ENCODE peak calls at places on chromosomes 2 and 18, in five cellular contexts. L is HepG2, I is A549, P is endothelial cell of umbilical vein, U is WTC11. S is an unnamed sample.
A peak's percentile ranks its signal among the peaks of the same experiment; 100 is the strongest.

GRCh38 chr2:120228503-120228902 is 5.3 kb upstream of the TMEM185B start:
- DNase-seq in P (no peak), L (no peak), I (no peak), U (no peak), S (no peak)

GRCh38 chr18:22485808-22486244 is 68.1 kb upstream of the CTAGE1 start:
- DNase-seq in I (no peak), P (no peak), L (no peak), U (no peak), S (no peak)

GRCh38 chr2:26606847-26607190 is 34.3 kb downstream of the CIB4 start:
- DNase-seq in U (no peak), L (no peak), I (no peak), P (no peak), S (no peak)

GRCh38 chr18:46243095-46243494 is 138.9 kb downstream of the HAUS1 start:
- DNase-seq in P (no peak), U (no peak), L (no peak), I (no peak), S (no peak)

GRCh38 chr2:10688921-10689807 is 611 bp downstream of the NOL10 start:
- DNase-seq in U (no peak), P (peak; percentile 28), L (no peak), I (peak; percentile 20), S (no peak)

GRCh38 chr2:23900133-23900926 is 26.6 kb downstream of the ATAD2B start:
- DNase-seq in P (no peak), L (no peak), U (no peak), I (peak; percentile 31), S (no peak)

GRCh38 chr2:64609229-64609994 is 44.3 kb downstream of the SERTAD2 start:
- DNase-seq in L (no peak), U (peak; percentile 70), I (peak; percentile 88), P (peak; percentile 31), S (no peak)

GRCh38 chr2:218285604-218286003 is 6.7 kb downstream of the TMBIM1 start:
- DNase-seq in P (no peak), L (no peak), U (no peak), I (no peak), S (no peak)

GRCh38 chr2:240131941-240132650 is 4.0 kb downstream of the COPS9 start:
- DNase-seq in P (no peak), I (no peak), L (no peak), U (peak; percentile 48), S (no peak)

GRCh38 chr2:150531626-150532419 is 44.4 kb upstream of the RND3 start:
- DNase-seq in U (no peak), I (no peak), P (no peak), L (no peak), S (no peak)

GRCh38 chr2:67923696-67924095 is 139.1 kb downstream of the C1D start:
- DNase-seq in U (no peak), I (no peak), L (no peak), P (peak; percentile 30), S (no peak)

DNA sequence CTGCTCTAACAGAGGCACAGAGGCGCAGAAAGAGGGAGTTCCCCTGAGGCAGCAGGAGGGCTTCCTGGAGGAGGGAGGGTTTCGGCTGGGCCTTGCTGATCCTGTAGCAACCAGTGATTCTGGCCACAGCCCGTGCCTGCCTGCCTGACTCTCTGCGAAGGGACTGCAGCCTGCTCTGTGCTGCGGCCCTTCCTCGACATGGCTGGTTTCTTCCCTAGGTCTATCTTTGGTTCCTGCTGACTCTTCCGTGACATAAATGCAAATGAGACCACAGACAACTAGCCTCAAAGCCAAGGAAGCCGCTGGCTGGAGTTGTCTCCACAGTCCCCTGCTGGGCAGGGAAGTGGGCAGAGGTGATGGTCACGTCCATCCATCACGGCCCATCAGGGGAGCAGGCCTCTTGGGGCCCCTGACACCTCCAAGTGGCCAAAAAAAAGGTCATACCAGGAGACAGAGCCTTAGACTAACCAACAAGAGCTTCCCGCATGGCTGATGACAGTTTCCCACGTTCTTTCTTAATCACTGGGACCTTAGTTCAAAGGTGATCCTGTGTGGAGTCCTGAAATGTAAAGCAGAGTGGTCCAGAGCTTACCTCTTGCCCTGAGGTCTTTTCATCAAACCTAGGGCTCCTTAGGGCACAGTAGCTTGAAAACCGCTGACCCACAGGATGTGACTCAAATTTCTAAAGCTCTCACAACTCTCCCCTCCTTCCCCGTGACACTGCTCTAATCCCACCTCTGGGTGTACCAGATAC is 55.3 kb downstream of the HS1BP3 start:
- DNase-seq in I (no peak), P (peak; percentile 65), L (peak; percentile 66), U (peak; percentile 23), S (no peak)
- TF ChIP-seq JUN in I (no peak), P (no peak), L (no peak), U (no peak), S (no peak)

DNA sequence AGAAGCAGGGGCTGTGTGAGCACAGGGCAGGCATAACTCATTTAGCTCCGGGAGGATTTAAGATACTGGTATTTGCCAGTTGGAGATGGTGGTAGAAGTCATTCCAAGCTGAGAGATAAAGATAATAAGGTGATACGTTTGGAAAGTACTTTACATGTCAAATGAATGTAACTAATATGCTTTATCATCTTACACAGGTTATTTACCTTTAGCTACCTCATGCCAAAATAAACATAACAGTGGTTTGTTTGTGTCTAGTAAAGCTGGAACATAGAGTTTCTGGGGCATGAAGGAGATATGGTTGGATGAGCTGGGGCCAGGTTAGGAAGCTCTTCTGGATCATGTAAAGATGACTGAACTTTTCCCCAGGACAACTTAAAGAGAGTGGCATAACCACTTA is 126.9 kb upstream of the PIK3C3 start:
- DNase-seq in P (no peak), L (no peak), I (no peak), U (no peak), S (no peak)
- TF ChIP-seq JUN in P (no peak), L (no peak), I (no peak), U (no peak), S (no peak)

GRCh38 chr2:209593930-209594329 is 170.1 kb downstream of the MAP2 start:
- DNase-seq in L (no peak), U (no peak), I (no peak), P (no peak), S (no peak)
- TF ChIP-seq JUN in L (no peak), U (no peak), I (no peak), P (no peak), S (no peak)

GRCh38 chr2:236341721-236342120 is 77.5 kb upstream of the ASB18 start:
- DNase-seq in U (no peak), I (no peak), L (no peak), P (no peak), S (peak; percentile 39)
- TF ChIP-seq JUN in U (no peak), I (no peak), L (no peak), P (no peak), S (no peak)

GRCh38 chr18:49974079-49974478 is 160.7 kb upstream of the ACAA2 start:
- DNase-seq in I (no peak), P (no peak), U (no peak), L (no peak), S (no peak)
- TF ChIP-seq JUN in I (no peak), P (no peak), U (no peak), L (no peak), S (no peak)

S was measured in H1.